ENCODE peak calls at places on chromosome 4, in eight cellular contexts. One of them, this sample, is unnamed.

GRCh38 chr4:29304595-29304994 is 1415.6 kb upstream of the PCDH7 start:
- DNase-seq in K562: no peak
- DNase-seq in fibroblast of lung: peak; percentile 72
- DNase-seq in SK-N-SH: no peak
- DNase-seq in T-helper 17 cell: no peak
- DNase-seq in left lung: no peak
- DNase-seq in HAP-1: no peak
- DNase-seq in CD8-positive, alpha-beta memory T cell: no peak
- DNase-seq in this sample: no peak

GRCh38 chr4:155079866-155080265 is 128.6 kb upstream of the NPY2R start:
- DNase-seq in K562: no peak
- DNase-seq in fibroblast of lung: no peak
- DNase-seq in SK-N-SH: no peak
- DNase-seq in T-helper 17 cell: no peak
- DNase-seq in left lung: no peak
- DNase-seq in HAP-1: no peak
- DNase-seq in CD8-positive, alpha-beta memory T cell: no peak
- DNase-seq in this sample: no peak

GRCh38 chr4:73311428-73311827 is 52.8 kb upstream of the ANKRD17 start:
- DNase-seq in K562: no peak
- DNase-seq in fibroblast of lung: peak; percentile 81
- DNase-seq in SK-N-SH: no peak
- DNase-seq in T-helper 17 cell: no peak
- DNase-seq in left lung: no peak
- DNase-seq in HAP-1: peak; percentile 36
- DNase-seq in CD8-positive, alpha-beta memory T cell: no peak
- DNase-seq in this sample: peak; percentile 5

GRCh38 chr4:85084371-85085170 is 118.1 kb upstream of the WDFY3 start:
- DNase-seq in K562: peak; percentile 28
- DNase-seq in fibroblast of lung: peak; percentile 83
- DNase-seq in SK-N-SH: peak; percentile 20
- DNase-seq in T-helper 17 cell: no peak
- DNase-seq in left lung: no peak
- DNase-seq in HAP-1: peak; percentile 49
- DNase-seq in CD8-positive, alpha-beta memory T cell: no peak
- DNase-seq in this sample: peak; percentile 87

GRCh38 chr4:15542795-15543194 is 73.1 kb downstream of the CC2D2A start:
- DNase-seq in K562: no peak
- DNase-seq in fibroblast of lung: no peak
- DNase-seq in SK-N-SH: no peak
- DNase-seq in T-helper 17 cell: no peak
- DNase-seq in left lung: no peak
- DNase-seq in HAP-1: no peak
- DNase-seq in CD8-positive, alpha-beta memory T cell: no peak
- DNase-seq in this sample: peak; percentile 9

GRCh38 chr4:101208171-101208570 is 139.2 kb downstream of the PPP3CA start:
- DNase-seq in K562: no peak
- DNase-seq in fibroblast of lung: no peak
- DNase-seq in SK-N-SH: no peak
- DNase-seq in T-helper 17 cell: no peak
- DNase-seq in left lung: no peak
- DNase-seq in HAP-1: peak; percentile 86
- DNase-seq in CD8-positive, alpha-beta memory T cell: no peak
- DNase-seq in this sample: no peak

GRCh38 chr4:113141901-113142346 is 92.5 kb downstream of the ANK2 start:
- DNase-seq in K562: no peak
- DNase-seq in fibroblast of lung: peak; percentile 80
- DNase-seq in SK-N-SH: no peak
- DNase-seq in T-helper 17 cell: no peak
- DNase-seq in left lung: no peak
- DNase-seq in HAP-1: peak; percentile 61
- DNase-seq in CD8-positive, alpha-beta memory T cell: no peak
- DNase-seq in this sample: no peak

GRCh38 chr4:164441131-164441530 is 312.8 kb upstream of the SMIM31 start:
- DNase-seq in K562: no peak
- DNase-seq in fibroblast of lung: no peak
- DNase-seq in SK-N-SH: no peak
- DNase-seq in T-helper 17 cell: no peak
- DNase-seq in left lung: no peak
- DNase-seq in HAP-1: no peak
- DNase-seq in CD8-positive, alpha-beta memory T cell: no peak
- DNase-seq in this sample: no peak

GRCh38 chr4:126661194-126661593 is 971.6 kb upstream of the INTU start:
- DNase-seq in K562: no peak
- DNase-seq in fibroblast of lung: no peak
- DNase-seq in SK-N-SH: no peak
- DNase-seq in T-helper 17 cell: no peak
- DNase-seq in left lung: no peak
- DNase-seq in HAP-1: no peak
- DNase-seq in CD8-positive, alpha-beta memory T cell: no peak
- DNase-seq in this sample: peak; percentile 69

GRCh38 chr4:48352793-48353192 is 11.5 kb downstream of the SLAIN2 start:
- DNase-seq in K562: no peak
- DNase-seq in fibroblast of lung: no peak
- DNase-seq in SK-N-SH: no peak
- DNase-seq in T-helper 17 cell: no peak
- DNase-seq in left lung: no peak
- DNase-seq in HAP-1: no peak
- DNase-seq in CD8-positive, alpha-beta memory T cell: no peak
- DNase-seq in this sample: no peak

GRCh38 chr4:183438458-183439113 is 5.8 kb upstream of the CDKN2AIP start:
- DNase-seq in K562: no peak
- DNase-seq in fibroblast of lung: peak; percentile 62
- DNase-seq in SK-N-SH: no peak
- DNase-seq in T-helper 17 cell: no peak
- DNase-seq in left lung: no peak
- DNase-seq in HAP-1: no peak
- DNase-seq in CD8-positive, alpha-beta memory T cell: no peak
- DNase-seq in this sample: peak; percentile 42

GRCh38 chr4:40607224-40607623 is 22.4 kb downstream of the RBM47 start:
- DNase-seq in K562: no peak
- DNase-seq in fibroblast of lung: peak; percentile 45
- DNase-seq in SK-N-SH: no peak
- DNase-seq in T-helper 17 cell: no peak
- DNase-seq in left lung: no peak
- DNase-seq in HAP-1: no peak
- DNase-seq in CD8-positive, alpha-beta memory T cell: no peak
- DNase-seq in this sample: peak; percentile 64

GRCh38 chr4:74996996-74997395 is 64.1 kb downstream of the PARM1 start:
- DNase-seq in K562: no peak
- DNase-seq in fibroblast of lung: no peak
- DNase-seq in SK-N-SH: no peak
- DNase-seq in T-helper 17 cell: no peak
- DNase-seq in left lung: no peak
- DNase-seq in HAP-1: no peak
- DNase-seq in CD8-positive, alpha-beta memory T cell: no peak
- DNase-seq in this sample: no peak

GRCh38 chr4:3436048-3436797 is 5.5 kb upstream of the HGFAC start:
- DNase-seq in K562: no peak
- DNase-seq in fibroblast of lung: no peak
- DNase-seq in SK-N-SH: no peak
- DNase-seq in T-helper 17 cell: no peak
- DNase-seq in left lung: peak; percentile 67
- DNase-seq in HAP-1: no peak
- DNase-seq in CD8-positive, alpha-beta memory T cell: no peak
- DNase-seq in this sample: no peak

GRCh38 chr4:145380123-145380522 is 101.5 kb upstream of the SMAD1 start:
- DNase-seq in K562: no peak
- DNase-seq in fibroblast of lung: no peak
- DNase-seq in SK-N-SH: no peak
- DNase-seq in T-helper 17 cell: no peak
- DNase-seq in left lung: no peak
- DNase-seq in HAP-1: no peak
- DNase-seq in CD8-positive, alpha-beta memory T cell: no peak
- DNase-seq in this sample: no peak

GRCh38 chr4:165112258-165113156 is at the start of gene TMEM192:
- DNase-seq in K562: peak; percentile 97
- DNase-seq in fibroblast of lung: peak; percentile 90
- DNase-seq in SK-N-SH: peak; percentile 98
- DNase-seq in T-helper 17 cell: peak; percentile 88
- DNase-seq in left lung: peak; percentile 98
- DNase-seq in HAP-1: peak; percentile 87
- DNase-seq in CD8-positive, alpha-beta memory T cell: peak; percentile 93
- DNase-seq in this sample: peak; percentile 94

GRCh38 chr4:143399113-143399949 is 62.7 kb downstream of the GAB1 start:
- DNase-seq in K562: peak; percentile 26
- DNase-seq in fibroblast of lung: peak; percentile 43
- DNase-seq in SK-N-SH: peak; percentile 27
- DNase-seq in T-helper 17 cell: no peak
- DNase-seq in left lung: no peak
- DNase-seq in HAP-1: peak; percentile 62
- DNase-seq in CD8-positive, alpha-beta memory T cell: peak; percentile 11
- DNase-seq in this sample: peak; percentile 38

GRCh38 chr4:73068496-73069337 is 799 bp downstream of the COX18 start:
- DNase-seq in K562: no peak
- DNase-seq in fibroblast of lung: peak; percentile 49
- DNase-seq in SK-N-SH: peak; percentile 16
- DNase-seq in T-helper 17 cell: no peak
- DNase-seq in left lung: no peak
- DNase-seq in HAP-1: peak; percentile 39
- DNase-seq in CD8-positive, alpha-beta memory T cell: peak; percentile 52
- DNase-seq in this sample: peak; percentile 23

GRCh38 chr4:132527817-132528216 is 621.3 kb upstream of the PCDH10 start:
- DNase-seq in K562: no peak
- DNase-seq in fibroblast of lung: no peak
- DNase-seq in SK-N-SH: no peak
- DNase-seq in T-helper 17 cell: no peak
- DNase-seq in left lung: no peak
- DNase-seq in HAP-1: no peak
- DNase-seq in CD8-positive, alpha-beta memory T cell: no peak
- DNase-seq in this sample: no peak

GRCh38 chr4:183721207-183722081 is 62.4 kb downstream of the TRAPPC11 start:
- DNase-seq in K562: no peak
- DNase-seq in fibroblast of lung: peak; percentile 60
- DNase-seq in SK-N-SH: peak; percentile 74
- DNase-seq in T-helper 17 cell: peak; percentile 20
- DNase-seq in left lung: peak; percentile 90
- DNase-seq in HAP-1: peak; percentile 51
- DNase-seq in CD8-positive, alpha-beta memory T cell: peak; percentile 44
- DNase-seq in this sample: peak; percentile 32

GRCh38 chr4:71866212-71866885 is 82.5 kb upstream of the GC start:
- DNase-seq in K562: no peak
- DNase-seq in fibroblast of lung: no peak
- DNase-seq in SK-N-SH: no peak
- DNase-seq in T-helper 17 cell: no peak
- DNase-seq in left lung: no peak
- DNase-seq in HAP-1: no peak
- DNase-seq in CD8-positive, alpha-beta memory T cell: no peak
- DNase-seq in this sample: no peak
- H3K9me3 ChIP-seq in K562: peaks cover 16% of the 10 kb centered on the region
- H3K9me3 ChIP-seq in fibroblast of lung: no peaks in the 10 kb centered on the region
- H3K9me3 ChIP-seq in SK-N-SH: no peaks in the 10 kb centered on the region
- H3K9me3 ChIP-seq in T-helper 17 cell: no peaks in the 10 kb centered on the region
- H3K9me3 ChIP-seq in left lung: peaks cover 33% of the 10 kb centered on the region
- H3K9me3 ChIP-seq in HAP-1: no peaks in the 10 kb centered on the region
- H3K9me3 ChIP-seq in CD8-positive, alpha-beta memory T cell: no peaks in the 10 kb centered on the region
- H3K9me3 ChIP-seq in this sample: no peaks in the 10 kb centered on the region

DNA sequence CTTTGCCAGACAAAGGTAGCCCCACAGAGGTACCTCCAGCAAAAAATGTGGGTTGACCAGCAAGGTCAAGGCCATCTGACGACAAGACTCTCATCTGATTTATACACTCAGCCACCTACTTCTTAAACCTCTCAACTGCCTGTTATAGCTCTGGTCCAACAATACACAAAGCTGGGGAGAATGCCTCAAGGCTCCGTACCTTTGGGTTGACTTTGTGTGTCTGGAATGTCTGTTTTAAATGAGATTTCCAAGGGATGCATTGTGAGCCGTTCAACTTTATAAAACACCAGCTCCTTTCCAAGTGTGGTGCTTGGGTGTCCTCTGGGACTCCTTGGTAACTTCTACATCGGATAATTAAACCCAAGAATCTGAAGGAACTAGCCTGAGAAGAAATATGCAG is 167.0 kb upstream of the RPL34 start:
- DNase-seq in K562: no peak
- DNase-seq in fibroblast of lung: no peak
- DNase-seq in SK-N-SH: no peak
- DNase-seq in T-helper 17 cell: no peak
- DNase-seq in left lung: no peak
- DNase-seq in HAP-1: no peak
- DNase-seq in CD8-positive, alpha-beta memory T cell: no peak
- DNase-seq in this sample: no peak
- H3K9me3 ChIP-seq in K562: no peaks in the 10 kb centered on the region
- H3K9me3 ChIP-seq in fibroblast of lung: no peaks in the 10 kb centered on the region
- H3K9me3 ChIP-seq in SK-N-SH: no peaks in the 10 kb centered on the region
- H3K9me3 ChIP-seq in T-helper 17 cell: no peaks in the 10 kb centered on the region
- H3K9me3 ChIP-seq in left lung: no peaks in the 10 kb centered on the region
- H3K9me3 ChIP-seq in HAP-1: no peaks in the 10 kb centered on the region
- H3K9me3 ChIP-seq in CD8-positive, alpha-beta memory T cell: no peaks in the 10 kb centered on the region
- H3K9me3 ChIP-seq in this sample: no peaks in the 10 kb centered on the region

DNA sequence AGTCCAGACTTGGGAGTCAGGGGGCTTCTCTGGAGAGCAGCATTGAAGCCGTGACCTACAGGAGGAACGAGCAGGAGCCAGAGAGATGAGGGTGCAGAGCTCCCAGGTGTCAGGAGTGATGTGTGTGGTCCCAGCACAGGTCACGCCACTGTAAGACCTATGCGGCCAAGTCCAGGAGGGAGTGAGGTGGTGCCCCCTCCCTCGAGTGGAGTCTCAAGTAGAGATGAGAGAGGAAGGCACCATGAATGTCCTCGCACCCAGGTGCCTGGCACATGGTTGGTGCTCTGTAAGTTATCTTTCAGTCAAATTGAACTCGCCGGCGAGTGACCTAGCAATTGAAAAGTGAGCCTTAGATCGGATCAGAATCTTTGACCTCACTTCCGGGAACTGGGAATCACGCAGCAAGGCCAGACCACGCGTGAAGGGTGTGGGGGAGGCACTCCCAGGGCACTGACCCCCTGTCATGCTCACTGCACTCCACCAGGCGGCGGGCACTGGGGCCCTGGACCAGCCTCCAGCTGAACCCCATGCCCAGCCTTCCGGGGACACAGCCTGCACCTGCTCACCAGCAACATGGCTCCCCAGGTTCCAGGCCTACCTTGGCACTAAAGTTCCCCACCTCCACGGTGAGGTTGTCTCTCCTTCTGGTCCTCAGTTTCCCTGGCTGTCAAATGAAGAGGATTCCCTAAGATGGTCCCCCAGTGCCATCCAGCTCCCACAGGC is 127.4 kb downstream of the HMX1 start:
- DNase-seq in K562: peak; percentile 23
- DNase-seq in fibroblast of lung: no peak
- DNase-seq in SK-N-SH: peak; percentile 55
- DNase-seq in T-helper 17 cell: no peak
- DNase-seq in left lung: no peak
- DNase-seq in HAP-1: no peak
- DNase-seq in CD8-positive, alpha-beta memory T cell: no peak
- DNase-seq in this sample: no peak
- H3K9me3 ChIP-seq in K562: no peaks in the 10 kb centered on the region
- H3K9me3 ChIP-seq in fibroblast of lung: peaks cover 3% of the 10 kb centered on the region
- H3K9me3 ChIP-seq in SK-N-SH: no peaks in the 10 kb centered on the region
- H3K9me3 ChIP-seq in T-helper 17 cell: no peaks in the 10 kb centered on the region
- H3K9me3 ChIP-seq in left lung: no peaks in the 10 kb centered on the region
- H3K9me3 ChIP-seq in HAP-1: no peaks in the 10 kb centered on the region
- H3K9me3 ChIP-seq in CD8-positive, alpha-beta memory T cell: no peaks in the 10 kb centered on the region
- H3K9me3 ChIP-seq in this sample: no peaks in the 10 kb centered on the region

DNA sequence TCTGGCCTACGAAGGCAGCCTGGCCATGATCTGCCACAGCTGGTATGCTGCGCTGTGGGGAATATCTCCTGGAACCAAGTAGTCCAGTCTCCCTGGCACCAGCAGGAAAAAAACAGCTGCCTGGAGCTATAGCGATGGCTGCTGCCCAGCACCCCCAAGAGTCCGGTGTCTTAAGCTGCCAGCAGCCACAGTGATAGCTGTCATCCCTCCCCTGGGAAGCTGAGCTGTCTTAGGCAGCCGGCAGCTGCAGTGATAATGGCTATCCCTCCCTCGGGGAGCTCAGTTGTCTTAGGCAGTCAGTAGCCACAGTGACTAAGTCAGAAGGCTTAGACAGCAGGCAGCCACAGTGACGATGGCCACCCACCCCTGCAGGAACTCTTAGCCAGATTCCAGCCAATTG is 205.1 kb downstream of the STPG2 start:
- DNase-seq in K562: no peak
- DNase-seq in fibroblast of lung: no peak
- DNase-seq in SK-N-SH: no peak
- DNase-seq in T-helper 17 cell: no peak
- DNase-seq in left lung: peak; percentile 31
- DNase-seq in HAP-1: no peak
- DNase-seq in CD8-positive, alpha-beta memory T cell: no peak
- DNase-seq in this sample: no peak
- H3K9me3 ChIP-seq in K562: no peaks in the 10 kb centered on the region
- H3K9me3 ChIP-seq in fibroblast of lung: no peaks in the 10 kb centered on the region
- H3K9me3 ChIP-seq in SK-N-SH: no peaks in the 10 kb centered on the region
- H3K9me3 ChIP-seq in T-helper 17 cell: peaks cover 3% of the 10 kb centered on the region
- H3K9me3 ChIP-seq in left lung: peaks cover 67% of the 10 kb centered on the region
- H3K9me3 ChIP-seq in HAP-1: no peaks in the 10 kb centered on the region
- H3K9me3 ChIP-seq in CD8-positive, alpha-beta memory T cell: no peaks in the 10 kb centered on the region
- H3K9me3 ChIP-seq in this sample: no peaks in the 10 kb centered on the region